ENCODE peak calls at places on chromosomes 11 and 22, in eight cellular contexts. V is stomach, Q is HCT116, D is A549, A is spleen, R is heart left ventricle, H is tibial nerve, M is NB4. S is an unnamed sample.

GRCh38 chr22:27153386-27153785 is 496.0 kb downstream of the MIAT start:
- DNase-seq in V (no peak), A (no peak), M (no peak), D (no peak), Q (no peak), R (no peak), H (no peak), S (no peak)

GRCh38 chr22:41341990-41342389 is 39.8 kb upstream of the TEF start:
- DNase-seq in V (no peak), Q (no peak), A (no peak), D (no peak), M (no peak), R (no peak), H (no peak), S (no peak)

GRCh38 chr22:20909543-20910303 is 7.5 kb upstream of the CRKL start:
- DNase-seq in H (no peak), M (no peak), Q (no peak), R (no peak), A (no peak), V (no peak), D (no peak), S (no peak)

GRCh38 chr11:59267738-59268475 is 55.2 kb upstream of the MPEG1 start:
- DNase-seq in A (no peak), V (no peak), D (no peak), Q (no peak), M (no peak), H (no peak), R (no peak), S (no peak)

GRCh38 chr11:2980168-2980840 is 11.8 kb downstream of the NAP1L4 start:
- DNase-seq in R (no peak), Q (no peak), D (no peak), H (no peak), M (no peak), V (no peak), A (no peak), S (no peak)

GRCh38 chr22:29156507-29156906 is 49.2 kb upstream of the EMID1 start:
- DNase-seq in Q (no peak), H (no peak), A (peak), M (peak), R (no peak), V (no peak), D (no peak), S (no peak)

GRCh38 chr11:86983071-86983488 is 27.9 kb upstream of the FZD4 start:
- DNase-seq in Q (no peak), D (no peak), H (peak), M (no peak), A (no peak), V (peak), R (peak), S (no peak)

GRCh38 chr11:61157743-61158142 is 3.5 kb downstream of the VPS37C start:
- DNase-seq in V (no peak), D (no peak), A (peak), M (no peak), H (no peak), R (no peak), Q (no peak), S (no peak)

GRCh38 chr11:76604652-76605241 is 65.8 kb downstream of the LRRC32 start:
- DNase-seq in D (no peak), R (peak), H (no peak), Q (no peak), V (peak), A (no peak), M (no peak), S (peak)

GRCh38 chr22:29663230-29663826 is 56.5 kb upstream of the CABP7 start:
- DNase-seq in D (no peak), Q (no peak), A (no peak), M (no peak), H (no peak), V (no peak), R (no peak), S (peak)

GRCh38 chr11:79493555-79494171 is 52.8 kb upstream of the TENM4 start:
- DNase-seq in Q (peak), V (peak), A (peak), D (peak), M (peak), H (peak), R (peak), S (peak)

GRCh38 chr11:2929511-2929879 is 275 bp upstream of the PHLDA2 start:
- DNase-seq in A (peak), R (peak), Q (peak), H (no peak), V (peak), D (peak), M (peak), S (peak)

GRCh38 chr11:109984634-109985289 is 108.4 kb upstream of the ZC3H12C start:
- DNase-seq in M (peak), V (no peak), R (no peak), H (no peak), Q (no peak), D (no peak), A (no peak), S (no peak)

GRCh38 chr22:18033204-18033998 is 9.0 kb upstream of the MICAL3 start:
- DNase-seq in H (no peak), M (no peak), Q (no peak), V (no peak), A (peak), D (no peak), R (no peak), S (peak)

GRCh38 chr11:69981119-69981770 is 96.9 kb upstream of the ANO1 start:
- DNase-seq in R (peak), D (no peak), V (no peak), H (no peak), A (peak), M (no peak), Q (no peak), S (no peak)

GRCh38 chr11:72411623-72412532 is 22.5 kb downstream of the CLPB start:
- DNase-seq in D (no peak), R (no peak), H (no peak), Q (no peak), M (peak), V (no peak), A (peak), S (peak)

GRCh38 chr22:19612866-19613572 is 88.8 kb upstream of the CLDN5 start:
- DNase-seq in Q (no peak), M (peak), A (no peak), V (no peak), D (no peak), R (no peak), H (no peak), S (no peak)

GRCh38 chr11:16240687-16241086 is 115.7 kb downstream of the SOX6 start:
- DNase-seq in H (no peak), M (no peak), A (no peak), Q (no peak), D (no peak), V (no peak), R (no peak), S (no peak)

GRCh38 chr11:131157678-131158077 is 212.7 kb upstream of the NTM start:
- DNase-seq in A (no peak), H (no peak), V (no peak), R (no peak), M (no peak), D (no peak), Q (no peak), S (no peak)

GRCh38 chr11:69834811-69835800 is 15.9 kb upstream of the FGF3 start:
- DNase-seq in Q (no peak), D (no peak), R (peak), V (no peak), H (no peak), A (peak), M (peak), S (no peak)

GRCh38 chr11:69939551-69940245 is 120.5 kb upstream of the FGF3 start:
- DNase-seq in R (peak), Q (no peak), M (no peak), V (peak), A (peak), H (no peak), D (no peak), S (no peak)

GRCh38 chr22:21699643-21700042 is 33.8 kb downstream of the PPIL2 start:
- DNase-seq in Q (no peak), A (no peak), D (no peak), M (no peak), V (no peak), R (no peak), H (no peak), S (no peak)

GRCh38 chr11:106238704-106239360 is 161.4 kb downstream of the AASDHPPT start:
- DNase-seq in H (no peak), M (no peak), A (no peak), R (no peak), Q (no peak), V (no peak), D (no peak), S (no peak)

GRCh38 chr11:120404495-120404894 is 68.3 kb downstream of the ARHGEF12 start:
- DNase-seq in H (no peak), R (no peak), Q (no peak), M (no peak), A (no peak), D (no peak), V (no peak), S (no peak)

GRCh38 chr11:62487698-62488551 is 58.7 kb downstream of the AHNAK start:
- DNase-seq in H (peak), Q (no peak), V (no peak), A (no peak), D (no peak), M (no peak), R (no peak), S (no peak)

GRCh38 chr22:40107756-40108437 is 69.8 kb upstream of the TNRC6B start:
- DNase-seq in A (no peak), H (no peak), V (peak), D (no peak), R (no peak), M (no peak), Q (no peak), S (no peak)

GRCh38 chr11:44606472-44606871 is 41.0 kb downstream of the CD82 start:
- DNase-seq in M (no peak), A (no peak), Q (no peak), H (no peak), R (no peak), V (no peak), D (no peak), S (no peak)

GRCh38 chr22:17655289-17655688 is 16.7 kb downstream of the BCL2L13 start:
- DNase-seq in M (peak), A (no peak), R (no peak), V (no peak), H (no peak), D (no peak), Q (no peak), S (peak)

GRCh38 chr11:44931466-44931865 is 19.2 kb downstream of the TP53I11 start:
- DNase-seq in R (no peak), D (no peak), Q (no peak), M (no peak), H (no peak), V (no peak), A (no peak), S (no peak)

GRCh38 chr11:119696378-119697157 is 32.4 kb downstream of the NECTIN1 start:
- DNase-seq in D (no peak), R (no peak), V (no peak), A (no peak), Q (no peak), M (no peak), H (no peak), S (peak)

GRCh38 chr22:44786610-44787009 is 34.2 kb downstream of the ARHGAP8 start:
- DNase-seq in H (no peak), R (no peak), V (no peak), A (peak), D (no peak), M (no peak), Q (no peak), S (no peak)
- H3K4me3 ChIP-seq in H (no peak), R (no peak), V (no peak), A (no peak), D (no peak), M (no peak), Q (no peak), S (no peak)

GRCh38 chr11:35216962-35217667 is 78.1 kb downstream of the CD44 start:
- DNase-seq in Q (no peak), D (no peak), A (no peak), H (no peak), V (no peak), M (no peak), R (no peak), S (no peak)

GRCh38 chr11:35214792-35215193 is 75.8 kb downstream of the CD44 start:
- DNase-seq in Q (peak), A (no peak), M (no peak), V (no peak), D (peak), R (no peak), H (no peak), S (no peak)

GRCh38 chr11:35215945-35216344 is 77.0 kb downstream of the CD44 start:
- DNase-seq in R (no peak), Q (no peak), V (no peak), A (no peak), M (no peak), H (no peak), D (no peak), S (no peak)

GRCh38 chr11:35211952-35212351 is 73.0 kb downstream of the CD44 start:
- DNase-seq in Q (no peak), M (peak), D (no peak), R (no peak), A (no peak), V (no peak), H (no peak), S (no peak)

DNA sequence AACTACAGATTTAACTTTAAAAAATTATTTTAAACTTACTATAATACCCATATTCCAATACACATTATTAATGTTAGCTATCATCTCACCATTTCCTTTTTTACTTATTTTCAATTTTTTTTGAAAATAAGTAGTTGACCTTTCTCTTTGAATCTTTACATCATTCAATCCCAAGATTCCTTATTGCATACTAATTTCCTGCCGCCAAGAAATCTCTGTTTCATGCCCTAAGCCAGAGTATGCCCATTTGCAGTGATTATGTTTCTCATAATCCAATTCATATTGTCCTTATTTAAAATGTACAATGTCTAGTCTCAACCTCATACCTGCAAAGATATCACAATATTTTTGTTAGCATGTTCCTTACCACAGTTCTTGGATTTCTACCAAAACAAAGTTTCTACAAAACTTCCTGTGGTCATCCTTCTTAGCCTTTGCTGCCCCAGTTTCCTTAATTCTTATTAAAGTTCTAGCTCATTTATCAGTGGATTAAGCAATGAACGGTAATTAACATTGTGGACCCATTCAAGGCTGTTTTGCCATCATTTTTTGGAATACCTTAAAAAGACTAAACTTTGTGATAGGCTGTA is 75.3 kb downstream of the CD44 start:
- DNase-seq in A (no peak), R (no peak), H (no peak), D (no peak), M (no peak), V (no peak), Q (no peak), S (no peak)
- TF ChIP-seq CTCF in A (no peak), R (no peak), H (no peak), D (no peak), M (no peak), V (no peak), Q (no peak), S (no peak)

GRCh38 chr11:47187723-47188122 is 1.5 kb upstream of the PACSIN3 start:
- DNase-seq in D (no peak), M (no peak), V (no peak), H (no peak), A (no peak), Q (no peak), R (no peak), S (no peak)

GRCh38 chr11:47186076-47186936 is at the start of gene PACSIN3:
- DNase-seq in H (no peak), M (peak), R (peak), A (peak), V (peak), Q (no peak), D (peak), S (no peak)

GRCh38 chr11:47185305-47186075 is 744 bp downstream of the PACSIN3 start:
- DNase-seq in D (peak), R (peak), A (no peak), H (no peak), V (peak), M (peak), Q (no peak), S (peak)

GRCh38 chr11:47188262-47188661 is 2.0 kb upstream of the PACSIN3 start:
- DNase-seq in A (no peak), R (no peak), Q (no peak), M (no peak), D (no peak), V (no peak), H (no peak), S (no peak)

DNA sequence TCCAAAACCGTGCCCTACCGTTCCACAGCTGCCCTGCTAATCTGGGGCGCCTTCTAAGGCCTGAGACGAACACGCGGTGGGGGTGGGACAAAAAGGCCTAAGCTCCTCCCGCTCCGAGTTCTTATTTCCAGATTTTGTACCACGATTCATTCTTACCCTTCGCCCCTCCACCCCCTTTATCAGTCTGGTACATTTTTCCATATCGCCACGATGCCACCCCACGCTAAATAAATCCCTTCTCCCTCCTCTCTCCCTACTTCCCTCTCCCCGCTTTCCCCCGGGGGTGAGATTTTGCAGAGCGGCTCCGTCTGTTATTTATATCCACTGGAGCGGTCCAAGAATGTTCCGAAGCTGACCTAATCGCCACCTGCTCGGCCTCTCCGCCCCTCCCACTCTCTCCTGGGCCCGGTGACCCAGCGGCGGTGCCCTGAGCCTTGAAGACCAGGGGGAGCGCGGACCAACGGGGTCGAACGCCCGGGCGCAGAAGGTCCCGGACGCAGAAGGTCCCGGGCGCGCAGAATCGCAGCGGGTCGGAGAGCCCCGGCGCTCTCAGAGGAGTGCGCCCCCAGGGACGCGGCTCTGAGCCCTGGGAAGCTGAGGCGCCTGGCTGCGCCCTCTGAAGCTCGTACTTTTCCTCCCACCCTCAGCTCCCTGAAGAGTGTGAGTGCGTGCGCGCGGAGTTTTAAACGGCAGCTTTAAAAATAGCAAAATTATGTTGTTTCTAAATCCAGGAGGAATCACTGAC is 875 bp upstream of the PACSIN3 start:
- DNase-seq in D (peak), R (peak), Q (no peak), M (peak), A (no peak), V (peak), H (peak), S (peak)
- TF ChIP-seq POLR2A in D (no peak), R (peak), Q (peak), M (no peak), A (no peak), V (no peak), H (peak), S (no peak)

DNA sequence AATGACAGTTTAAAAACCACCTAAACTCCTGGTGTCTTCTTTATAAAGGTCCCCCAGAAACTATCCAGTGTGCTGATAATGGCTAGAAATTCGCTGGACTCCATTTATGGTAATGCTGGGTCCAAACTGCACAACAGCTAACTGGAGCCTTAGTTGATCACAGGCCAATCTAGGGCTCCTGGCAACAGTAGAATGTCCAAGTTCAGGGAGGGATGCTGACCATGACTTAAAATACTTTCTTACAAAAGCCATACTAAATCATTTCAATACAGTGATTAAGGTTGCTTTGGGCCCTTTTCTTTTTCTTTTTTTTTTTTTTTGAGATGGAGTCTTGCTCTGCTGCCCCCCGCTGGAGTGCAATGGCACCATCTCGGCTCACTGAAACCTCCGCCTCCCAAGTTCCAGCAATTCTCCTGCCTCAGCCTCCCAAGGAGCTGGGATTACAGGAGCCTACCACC is 14.5 kb upstream of the GAB2 start:
- DNase-seq in D (peak), A (no peak), H (no peak), V (no peak), M (peak), R (no peak), Q (no peak), S (no peak)
- H3K4me3 ChIP-seq in D (no peak), A (no peak), H (no peak), V (no peak), M (no peak), R (no peak), Q (no peak), S (no peak)

DNA sequence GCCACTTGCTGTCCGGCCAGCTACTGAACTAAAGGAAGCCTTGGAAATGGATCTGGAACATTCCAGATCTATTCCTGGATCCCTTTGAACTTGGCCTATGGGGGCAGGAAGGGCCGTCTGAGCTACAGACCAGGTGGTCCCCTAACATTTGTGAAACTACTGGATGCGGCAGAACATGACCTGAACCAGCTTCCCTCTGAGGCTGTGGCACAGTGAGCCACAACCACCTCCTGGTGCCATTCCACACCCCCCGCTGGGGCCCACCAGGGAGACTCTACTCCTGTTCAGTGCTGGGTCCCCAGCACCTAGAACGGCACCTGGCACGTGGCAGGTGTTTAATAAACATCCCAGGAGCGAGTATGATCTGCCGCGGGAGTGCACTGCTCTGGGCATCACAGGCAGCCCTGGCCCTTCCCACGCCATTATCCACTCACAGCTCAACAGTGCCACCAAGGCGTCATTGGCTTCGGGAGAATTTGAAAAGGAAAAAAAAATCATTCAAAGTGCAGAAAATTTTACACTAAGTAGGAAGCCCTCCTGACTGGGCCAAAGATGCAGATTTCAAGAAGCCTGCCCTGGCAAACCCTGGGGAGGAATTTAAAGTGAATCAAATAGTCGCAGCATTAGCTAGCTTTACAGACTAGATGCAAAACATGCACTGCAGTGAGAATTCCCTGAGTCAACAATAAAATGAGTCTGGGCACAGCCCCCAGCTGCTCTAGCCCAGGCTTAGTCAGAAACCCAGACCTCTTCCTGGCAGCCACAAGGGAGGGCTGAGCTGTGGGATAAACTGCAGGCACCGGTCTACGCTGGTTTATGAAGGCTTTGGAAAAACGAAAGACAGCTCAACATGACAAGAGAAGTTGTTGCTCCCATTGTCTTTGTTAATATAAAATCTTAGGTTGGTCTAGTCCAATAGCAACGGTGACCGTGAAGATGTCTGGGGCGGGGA is 14.3 kb upstream of the EFCAB6 start:
- DNase-seq in R (no peak), M (peak), Q (no peak), V (peak), H (no peak), D (peak), A (no peak), S (peak)
- TF ChIP-seq CTCF in R (peak), M (peak), Q (peak), V (peak), H (no peak), D (peak), A (no peak), S (no peak)

S was measured in lower leg skin.